ENCODE peak calls at places on chromosomes 4 and X, in eight cellular contexts. V is IMR-90; O is brain pericyte; D is stimulated activated CD4-positive, alpha-beta T cell treated with anti-CD3 and anti-CD28 coated beads, Interleukin-4, amount 100 ng/mL, for 48 hours; E is lung microvascular endothelial cell; L is NCI-H748 treated with DMSO at 0.1 percent for 48 hours; K is neuronal stem cell; A is psoas muscle. M is an unnamed sample.

GRCh38 chr4:109873791-109874514 is 26.0 kb downstream of the LRIT3 start:
- DNase-seq in V (peak), O (no peak), D (no peak), E (no peak), L (no peak), K (no peak), A (no peak), M (no peak)

GRCh38 chr4:1976416-1977352 is 32.1 kb downstream of the NELFA start:
- DNase-seq in V (no peak), O (no peak), D (no peak), E (no peak), L (no peak), K (no peak), A (peak), M (no peak)

GRCh38 chrX:1481636-1482529 is 29.2 kb upstream of the ASMTL start:
- DNase-seq in V (peak), O (peak), D (peak), E (peak), L (no peak), K (no peak), A (peak), M (peak)

GRCh38 chr4:149830823-149831222 is 15.2 kb upstream of the IQCM start:
- DNase-seq in V (no peak), O (no peak), D (no peak), E (no peak), L (no peak), K (no peak), A (no peak), M (no peak)

GRCh38 chrX:136200466-136200865 is 50.7 kb downstream of the MAP7D3 start:
- DNase-seq in V (peak), O (no peak), D (no peak), E (peak), L (no peak), K (no peak), A (no peak), M (peak)

GRCh38 chrX:143873343-143873742 is 10.5 kb upstream of the UBE2NL start:
- DNase-seq in V (no peak), O (peak), D (no peak), E (peak), L (no peak), K (no peak), A (no peak), M (no peak)

GRCh38 chr4:108058685-108059440 is 69.2 kb downstream of the HADH start:
- DNase-seq in V (peak), O (no peak), D (no peak), E (no peak), L (peak), K (no peak), A (no peak), M (no peak)

GRCh38 chr4:40199999-40200880 is 3.4 kb downstream of the RHOH start:
- DNase-seq in V (peak), O (no peak), D (peak), E (no peak), L (no peak), K (no peak), A (no peak), M (no peak)

GRCh38 chr4:87884976-87885574 is 52.3 kb downstream of the MEPE start:
- DNase-seq in V (no peak), O (no peak), D (no peak), E (no peak), L (no peak), K (no peak), A (no peak), M (no peak)

GRCh38 chr4:152629908-152630307 is 49.9 kb downstream of the TMEM154 start:
- DNase-seq in V (no peak), O (no peak), D (no peak), E (no peak), L (no peak), K (no peak), A (no peak), M (no peak)

GRCh38 chr4:29009908-29010307 is 1710.3 kb upstream of the PCDH7 start:
- DNase-seq in V (no peak), O (no peak), D (no peak), E (no peak), L (no peak), K (no peak), A (no peak), M (no peak)

GRCh38 chr4:9954468-9954867 is 66.8 kb downstream of the SLC2A9 start:
- DNase-seq in V (no peak), O (no peak), D (no peak), E (no peak), L (no peak), K (no peak), A (no peak), M (no peak)

GRCh38 chrX:43560247-43560946 is 95.7 kb upstream of the MAOA start:
- DNase-seq in V (no peak), O (no peak), D (no peak), E (no peak), L (peak), K (no peak), A (no peak), M (no peak)

GRCh38 chrX:153778684-153779101 is 2.1 kb upstream of the SRPK3 start:
- DNase-seq in V (no peak), O (no peak), D (no peak), E (no peak), L (no peak), K (no peak), A (peak), M (no peak)

GRCh38 chr4:143531773-143532491 is 18.4 kb downstream of the SMARCA5 start:
- DNase-seq in V (peak), O (no peak), D (no peak), E (peak), L (no peak), K (no peak), A (no peak), M (peak)

GRCh38 chr4:122003335-122003734 is 51.5 kb upstream of the TRPC3 start:
- DNase-seq in V (no peak), O (no peak), D (peak), E (peak), L (peak), K (peak), A (peak), M (no peak)

GRCh38 chr4:79163981-79164490 is 161.8 kb downstream of the NAA11 start:
- DNase-seq in V (no peak), O (no peak), D (no peak), E (no peak), L (no peak), K (no peak), A (no peak), M (no peak)

GRCh38 chr4:61277785-61278184 is 77.7 kb downstream of the ADGRL3 start:
- DNase-seq in V (no peak), O (no peak), D (no peak), E (no peak), L (peak), K (no peak), A (no peak), M (no peak)

GRCh38 chr4:62644372-62644771 is 1444.2 kb downstream of the ADGRL3 start:
- DNase-seq in V (no peak), O (no peak), D (no peak), E (no peak), L (peak), K (peak), A (no peak), M (no peak)

GRCh38 chrX:39409246-39409917 is 608.1 kb downstream of the MID1IP1 start:
- DNase-seq in V (peak), O (no peak), D (no peak), E (no peak), L (no peak), K (no peak), A (no peak), M (no peak)

GRCh38 chrX:47143894-47144625 is 442 bp downstream of the NDUFB11 start:
- DNase-seq in V (peak), O (peak), D (no peak), E (peak), L (no peak), K (no peak), A (peak), M (no peak)

GRCh38 chr4:16897991-16898827 is at the start of gene LDB2:
- DNase-seq in V (peak), O (peak), D (no peak), E (peak), L (no peak), K (peak), A (peak), M (peak)

GRCh38 chr4:137707626-137708025 is 175.3 kb upstream of the PCDH18 start:
- DNase-seq in V (peak), O (no peak), D (no peak), E (no peak), L (no peak), K (no peak), A (no peak), M (no peak)

GRCh38 chr4:121696140-121696640 is 590 bp downstream of the ANXA5 start:
- DNase-seq in V (peak), O (no peak), D (peak), E (peak), L (no peak), K (no peak), A (peak), M (peak)

GRCh38 chr4:156941940-156942548 is 29.6 kb downstream of the PDGFC start:
- DNase-seq in V (peak), O (peak), D (no peak), E (peak), L (peak), K (peak), A (no peak), M (no peak)